ENCODE peak calls at places on chromosomes 1 and 21, in ten cellular contexts. D, Q, O, I, T, C, N, L, A and Z are unnamed samples.

GRCh38 chr1:228497817-228498216 is 10.6 kb downstream of the RNF187 start:
- DNase-seq in D (no peak), I (no peak), C (no peak), L (no peak), Q (no peak), N (no peak), A (no peak), T (no peak), O (no peak), Z (no peak)

GRCh38 chr1:81142099-81142776 is 658.5 kb upstream of the ADGRL2 start:
- DNase-seq in Q (no peak), D (no peak), I (no peak), O (no peak), T (no peak), N (peak), C (peak), L (no peak), A (no peak), Z (no peak)

GRCh38 chr1:232923739-232924386 is 26.5 kb upstream of the NTPCR start:
- DNase-seq in D (peak), T (no peak), Q (no peak), A (peak), N (peak), I (peak), L (no peak), O (no peak), C (peak), Z (no peak)

GRCh38 chr1:222928212-222928611 is 113.4 kb downstream of the DISP1 start:
- DNase-seq in T (no peak), D (no peak), O (peak), C (no peak), A (no peak), Q (no peak), L (peak), I (no peak), N (peak), Z (no peak)

GRCh38 chr1:206556047-206556747 is 48.9 kb downstream of the RASSF5 start:
- DNase-seq in O (no peak), Q (no peak), L (no peak), D (no peak), N (no peak), T (no peak), I (no peak), A (no peak), C (no peak), Z (no peak)

GRCh38 chr1:119978018-119978505 is 81.7 kb upstream of the ADAM30 start:
- DNase-seq in C (peak), L (no peak), I (no peak), D (no peak), O (no peak), N (no peak), T (no peak), A (no peak), Q (no peak), Z (no peak)

GRCh38 chr1:152515454-152515823 is 1.2 kb downstream of the CRCT1 start:
- DNase-seq in T (no peak), D (no peak), C (no peak), Q (no peak), O (peak), I (no peak), N (peak), L (no peak), A (no peak), Z (peak)

GRCh38 chr1:27405074-27405473 is 12.7 kb downstream of the GPR3 start:
- DNase-seq in O (peak), N (peak), L (no peak), T (no peak), Q (no peak), D (no peak), C (no peak), A (no peak), I (no peak), Z (no peak)

GRCh38 chr1:206557636-206558473 is 50.5 kb downstream of the RASSF5 start:
- DNase-seq in C (no peak), A (peak), O (no peak), Q (peak), I (no peak), N (no peak), D (peak), L (no peak), T (no peak), Z (no peak)

GRCh38 chr1:39754906-39755504 is 16.1 kb downstream of the OXCT2 start:
- DNase-seq in O (no peak), N (no peak), C (no peak), D (no peak), I (no peak), A (no peak), Q (no peak), L (no peak), T (no peak), Z (no peak)

GRCh38 chr1:226787071-226787470 is 48.0 kb upstream of the ITPKB start:
- DNase-seq in D (no peak), O (no peak), I (no peak), Q (no peak), A (no peak), C (no peak), L (no peak), T (no peak), N (no peak), Z (no peak)

GRCh38 chr1:220901906-220902305 is 22.7 kb downstream of the HLX start:
- DNase-seq in L (no peak), O (no peak), C (no peak), Q (no peak), T (no peak), N (peak), D (no peak), A (no peak), I (no peak), Z (no peak)

GRCh38 chr1:228273720-228274451 is 66.0 kb downstream of the OBSCN start:
- DNase-seq in C (no peak), O (peak), Q (no peak), A (no peak), N (no peak), I (no peak), D (peak), L (no peak), T (no peak), Z (no peak)

GRCh38 chr1:27132624-27133023 is 22.3 kb downstream of the SLC9A1 start:
- DNase-seq in L (no peak), D (no peak), T (no peak), A (no peak), O (no peak), I (no peak), Q (no peak), N (no peak), C (no peak), Z (no peak)

GRCh38 chr21:45078877-45079281 is 4.5 kb downstream of the ADARB1 start:
- DNase-seq in C (no peak), N (peak), Q (no peak), T (no peak), D (peak), L (no peak), I (peak), O (no peak), A (peak), Z (no peak)

GRCh38 chr1:61436016-61436415 is 288.9 kb downstream of the TM2D1 start:
- DNase-seq in N (no peak), A (no peak), L (no peak), T (no peak), I (no peak), C (no peak), O (no peak), Q (no peak), D (no peak), Z (no peak)

GRCh38 chr1:2617981-2618470 is 14.8 kb downstream of the MMEL1 start:
- DNase-seq in I (no peak), T (no peak), O (no peak), L (no peak), D (no peak), N (no peak), Q (no peak), C (no peak), A (no peak), Z (no peak)

GRCh38 chr21:45073301-45074047 is 906 bp upstream of the ADARB1 start:
- DNase-seq in D (no peak), Q (no peak), A (no peak), N (peak), L (no peak), C (no peak), I (no peak), T (no peak), O (peak), Z (peak)

GRCh38 chr1:109532365-109533136 is 7.1 kb upstream of the GPR61 start:
- DNase-seq in O (peak), L (peak), Q (peak), A (peak), C (peak), T (peak), N (peak), D (peak), I (peak), Z (peak)

GRCh38 chr1:234619794-234620247 is 9.8 kb upstream of the IRF2BP2 start:
- DNase-seq in C (peak), Q (no peak), T (no peak), I (no peak), N (no peak), L (no peak), A (no peak), D (no peak), O (no peak), Z (no peak)